ENCODE peak calls at places on chromosomes 3 and 15, in eight cellular contexts. N is GM23338, M is GM23248, S is SK-N-SH, F is neural progenitor cell, X is OCI-LY7, O is hepatocyte, G is MM.1S. B is an unnamed sample.

GRCh38 chr3:37375184-37376120 is 201.1 kb upstream of the LRRFIP2 start:
- DNase-seq in O (no peak), G (no peak), F (no peak), N (peak; percentile 79), M (no peak), X (no peak), S (no peak), B (no peak)

GRCh38 chr3:156751461-156752025 is 74.6 kb upstream of the LEKR1 start:
- DNase-seq in G (no peak), N (peak; percentile 87), F (peak; percentile 90), O (peak; percentile 53), M (peak; percentile 98), S (peak; percentile 47), X (no peak), B (no peak)

GRCh38 chr3:53109822-53110771 is 20.1 kb downstream of the RFT1 start:
- DNase-seq in M (peak; percentile 84), F (peak; percentile 59), X (peak; percentile 65), O (peak; percentile 79), G (peak; percentile 95), N (peak; percentile 79), S (peak; percentile 31), B (peak; percentile 65)

GRCh38 chr3:165852710-165853109 is 15.5 kb upstream of the BCHE start:
- DNase-seq in G (no peak), M (no peak), S (no peak), X (no peak), F (no peak), N (no peak), O (no peak), B (peak; percentile 11)

GRCh38 chr3:53571264-53571663 is 76.9 kb downstream of the CACNA1D start:
- DNase-seq in X (no peak), O (no peak), G (no peak), M (no peak), S (no peak), N (no peak), F (no peak), B (no peak)

GRCh38 chr3:172918568-172919296 is 168.2 kb downstream of the ECT2 start:
- DNase-seq in F (no peak), G (no peak), M (no peak), S (no peak), O (no peak), N (no peak), X (no peak), B (no peak)

GRCh38 chr15:49415171-49415570 is 7.9 kb upstream of the FGF7 start:
- DNase-seq in F (no peak), N (no peak), G (no peak), X (no peak), S (no peak), O (no peak), M (no peak), B (no peak)

GRCh38 chr15:39918688-39919385 is 1.2 kb downstream of the GPR176 start:
- DNase-seq in O (no peak), X (no peak), M (peak; percentile 85), G (no peak), F (no peak), N (no peak), S (no peak), B (peak; percentile 70)

GRCh38 chr3:151228291-151229125 is 25.5 kb upstream of the GPR171 start:
- DNase-seq in G (peak; percentile 34), N (no peak), O (peak; percentile 39), S (no peak), F (no peak), X (peak; percentile 3), M (peak; percentile 82), B (peak; percentile 65)

GRCh38 chr3:195039180-195039843 is 231.6 kb downstream of the XXYLT1 start:
- DNase-seq in X (no peak), F (no peak), M (no peak), S (no peak), G (no peak), O (no peak), N (no peak), B (no peak)

GRCh38 chr3:99862208-99862607 is 44.5 kb downstream of the CMSS1 start:
- DNase-seq in X (no peak), O (no peak), S (no peak), G (no peak), M (peak; percentile 80), N (no peak), F (no peak), B (peak; percentile 92)

GRCh38 chr3:55000546-55000945 is 72.7 kb upstream of the LRTM1 start:
- DNase-seq in M (peak; percentile 91), X (no peak), S (peak; percentile 15), O (peak; percentile 77), N (no peak), F (no peak), G (no peak), B (peak; percentile 65)

GRCh38 chr3:43181202-43181910 is 75.5 kb upstream of the POMGNT2 start:
- DNase-seq in N (no peak), F (no peak), S (no peak), O (no peak), X (no peak), M (no peak), G (no peak), B (peak; percentile 92)

GRCh38 chr15:70742928-70743327 is 20.4 kb downstream of the UACA start:
- DNase-seq in G (no peak), O (no peak), M (peak; percentile 36), N (no peak), X (no peak), F (no peak), S (no peak), B (no peak)

GRCh38 chr15:52663895-52664294 is 15.3 kb downstream of the ATOSA start:
- DNase-seq in O (no peak), N (no peak), F (no peak), G (no peak), S (no peak), M (no peak), X (no peak), B (no peak)

GRCh38 chr15:52670087-52670486 is 9.1 kb downstream of the ATOSA start:
- DNase-seq in G (no peak), X (no peak), F (no peak), N (no peak), S (no peak), O (no peak), M (no peak), B (no peak)

GRCh38 chr15:52672661-52673060 is 6.5 kb downstream of the ATOSA start:
- DNase-seq in O (no peak), X (no peak), G (no peak), M (no peak), N (no peak), F (no peak), S (no peak), B (no peak)

GRCh38 chr15:52668133-52668532 is 11.1 kb downstream of the ATOSA start:
- DNase-seq in S (no peak), G (no peak), F (no peak), N (no peak), X (no peak), O (no peak), M (no peak), B (no peak)

DNA sequence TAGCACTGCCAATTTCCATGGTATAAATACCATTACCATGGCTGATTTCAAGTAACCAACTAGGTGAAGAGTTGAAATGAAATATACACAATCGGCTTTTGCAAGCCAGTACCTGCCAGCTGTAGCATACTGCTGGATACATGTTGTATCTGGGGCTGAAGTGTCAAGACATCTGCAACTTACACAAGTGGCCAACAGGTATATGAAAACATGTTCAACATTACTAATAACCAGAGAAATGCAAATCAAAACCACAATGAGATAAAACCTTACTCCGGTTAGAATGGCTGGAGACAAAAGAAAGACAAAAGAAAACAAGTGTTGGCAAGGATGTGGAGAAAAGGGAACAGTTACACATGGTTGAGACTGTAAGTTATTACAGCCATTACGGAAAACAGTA is 11.6 kb downstream of the ATOSA start:
- DNase-seq in M (no peak), O (no peak), G (peak; percentile 81), F (no peak), N (no peak), X (no peak), S (no peak), B (no peak)
- TF ChIP-seq EZH2phosphoT487 in M (no peak), O (no peak), G (no peak), F (no peak), N (no peak), X (no peak), S (no peak), B (no peak)

GRCh38 chr15:60552224-60552623 is 73.3 kb upstream of the ICE2 start:
- DNase-seq in N (peak; percentile 37), G (no peak), S (no peak), M (no peak), O (no peak), X (no peak), F (no peak), B (no peak)
- H3K4me1 ChIP-seq in N (peaks cover 60% of the 10 kb centered on the region), G (peaks cover 2% of the 10 kb centered on the region), S (no peaks in the 10 kb centered on the region), M (no peaks in the 10 kb centered on the region), O (no peaks in the 10 kb centered on the region), X (no peaks in the 10 kb centered on the region), F (no peaks in the 10 kb centered on the region), B (no peaks in the 10 kb centered on the region)

GRCh38 chr3:57683286-57683685 is 9.6 kb downstream of the DENND6A start:
- DNase-seq in O (no peak), F (no peak), N (no peak), S (no peak), G (no peak), X (no peak), M (no peak), B (no peak)

GRCh38 chr3:57681691-57682090 is 11.2 kb downstream of the DENND6A start:
- DNase-seq in O (no peak), M (no peak), G (no peak), X (no peak), F (no peak), N (no peak), S (no peak), B (no peak)

GRCh38 chr3:57680046-57680445 is 12.8 kb downstream of the DENND6A start:
- DNase-seq in N (no peak), O (no peak), M (no peak), G (no peak), S (no peak), X (no peak), F (no peak), B (no peak)

GRCh38 chr3:57682284-57682683 is 10.6 kb downstream of the DENND6A start:
- DNase-seq in F (no peak), S (no peak), M (peak; percentile 37), O (no peak), X (no peak), G (no peak), N (no peak), B (peak; percentile 25)
- TF ChIP-seq EZH2phosphoT487 in F (no peak), S (no peak), M (no peak), O (no peak), X (no peak), G (no peak), N (no peak), B (no peak)

DNA sequence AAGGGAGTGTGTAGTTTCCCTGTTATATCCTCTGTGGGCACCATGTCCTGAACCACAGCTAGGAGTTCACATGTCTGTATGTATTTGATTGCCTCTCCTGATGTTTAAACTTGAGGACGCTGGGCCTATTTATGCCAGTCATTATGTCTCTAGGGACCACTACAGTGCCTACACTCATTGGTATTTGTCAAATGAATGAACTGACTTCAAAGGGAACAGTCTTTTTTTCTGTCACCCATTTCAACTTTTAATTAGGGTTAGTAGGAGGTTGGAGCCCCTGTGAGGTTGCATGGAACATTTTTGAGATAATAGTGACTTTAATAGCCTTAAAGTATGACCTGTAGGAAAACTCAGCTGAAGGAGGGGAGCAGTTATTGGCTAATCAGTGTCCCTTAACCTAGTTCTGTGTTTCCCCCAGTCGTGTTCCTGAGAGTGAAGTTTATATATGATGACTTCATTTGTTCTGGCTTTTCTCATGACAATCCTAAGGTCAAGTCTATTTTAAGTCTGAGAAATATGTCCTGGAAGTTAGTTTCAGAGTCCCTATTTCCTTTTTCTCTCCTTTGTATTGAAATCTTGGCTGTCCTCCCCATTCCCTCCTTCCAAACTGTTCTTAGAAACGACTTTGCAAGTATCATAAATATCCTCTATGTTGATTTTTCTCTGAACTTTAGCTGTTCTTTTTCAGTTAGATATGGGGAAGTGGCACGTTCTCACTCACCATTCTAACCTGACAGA is 29.0 kb downstream of the PDE8A start:
- DNase-seq in G (no peak), M (no peak), S (no peak), F (peak; percentile 35), O (peak; percentile 61), X (peak; percentile 62), N (no peak), B (no peak)
- H3K4me1 ChIP-seq in G (no peaks in the 10 kb centered on the region), M (peaks cover 9% of the 10 kb centered on the region), S (peaks cover 19% of the 10 kb centered on the region), F (peaks cover 9% of the 10 kb centered on the region), O (peaks cover 34% of the 10 kb centered on the region), X (peaks cover 52% of the 10 kb centered on the region), N (no peaks in the 10 kb centered on the region), B (no peaks in the 10 kb centered on the region)